ENCODE peak calls at places on chromosomes 2 and 18, in six cellular contexts. H is skeletal muscle cell, V is Peyer's patch, C is spleen, R is body of pancreas, A is astrocyte of the spinal cord. Q is an unnamed sample.

GRCh38 chr18:31217455-31217854 is 54.8 kb upstream of the DSC1 start:
- DNase-seq in A (no peak), V (no peak), H (no peak), R (peak; percentile 60), C (no peak), Q (no peak)

GRCh38 chr2:71710367-71710766 is 257.0 kb downstream of the DYSF start:
- DNase-seq in V (no peak), H (no peak), A (no peak), R (no peak), C (peak; percentile 14), Q (no peak)

GRCh38 chr2:13193900-13194299 is 477.2 kb downstream of the TRIB2 start:
- DNase-seq in C (no peak), V (no peak), A (peak; percentile 48), R (no peak), H (peak; percentile 4), Q (no peak)

GRCh38 chr18:6645246-6645645 is 84.3 kb upstream of the ARHGAP28 start:
- DNase-seq in C (no peak), V (no peak), A (no peak), H (no peak), R (no peak), Q (no peak)

GRCh38 chr2:104734937-104735586 is 118.9 kb upstream of the POU3F3 start:
- DNase-seq in H (peak; percentile 6), C (no peak), R (no peak), A (no peak), V (no peak), Q (no peak)

GRCh38 chr2:45568935-45569334 is 42.1 kb downstream of the SRBD1 start:
- DNase-seq in C (no peak), V (no peak), R (no peak), A (peak; percentile 13), H (no peak), Q (no peak)

GRCh38 chr2:160224060-160224459 is 24.0 kb upstream of the ITGB6 start:
- DNase-seq in C (no peak), A (peak; percentile 98), V (no peak), H (peak; percentile 97), R (no peak), Q (peak; percentile 43)

GRCh38 chr18:7754258-7754657 is 187.1 kb downstream of the PTPRM start:
- DNase-seq in C (no peak), A (no peak), R (no peak), H (no peak), V (no peak), Q (no peak)

GRCh38 chr18:79596451-79597175 is 83.0 kb upstream of the CTDP1 start:
- DNase-seq in H (no peak), A (no peak), R (no peak), C (peak; percentile 67), V (no peak), Q (no peak)

GRCh38 chr2:21118302-21118920 is 5.4 kb upstream of the TDRD15 start:
- DNase-seq in R (peak; percentile 26), H (no peak), A (peak; percentile 4), V (peak; percentile 51), C (no peak), Q (no peak)

GRCh38 chr2:67670704-67671300 is 273.7 kb downstream of the ETAA1 start:
- DNase-seq in A (no peak), H (no peak), C (no peak), R (no peak), V (no peak), Q (no peak)

GRCh38 chr18:34965108-34965507 is 76.1 kb upstream of the MAPRE2 start:
- DNase-seq in A (no peak), C (no peak), H (no peak), V (no peak), R (no peak), Q (no peak)

GRCh38 chr2:209323738-209324137 is 100.1 kb upstream of the MAP2 start:
- DNase-seq in C (no peak), H (no peak), R (no peak), A (no peak), V (no peak), Q (no peak)

GRCh38 chr2:236959876-236960275 is 125.8 kb upstream of the COPS8 start:
- DNase-seq in V (no peak), R (no peak), C (no peak), A (no peak), H (no peak), Q (no peak)

GRCh38 chr2:135657806-135658582 is 83.7 kb upstream of the UBXN4 start:
- DNase-seq in V (no peak), A (no peak), R (no peak), H (no peak), C (no peak), Q (no peak)

GRCh38 chr18:24853076-24853475 is 392.6 kb downstream of the HRH4 start:
- DNase-seq in A (no peak), H (no peak), V (no peak), C (no peak), R (no peak), Q (no peak)

GRCh38 chr18:35478520-35479435 is 19.0 kb downstream of the INO80C start:
- DNase-seq in R (no peak), C (no peak), V (no peak), H (peak; percentile 94), A (peak; percentile 88), Q (no peak)

GRCh38 chr2:170512271-170512670 is 202.9 kb upstream of the SP5 start:
- DNase-seq in R (no peak), H (no peak), A (no peak), V (no peak), C (no peak), Q (no peak)

GRCh38 chr18:22348521-22349316 is 69.0 kb downstream of the CTAGE1 start:
- DNase-seq in C (peak; percentile 81), H (no peak), R (peak; percentile 66), A (peak; percentile 62), V (peak; percentile 85), Q (no peak)
- H3K4me3 ChIP-seq in C (peak overlapping the region; percentile 33), H (peak overlapping the region; percentile 40), R (no peak overlapping the region), A (peak overlapping the region; percentile 39), V (peak overlapping the region; percentile 71), Q (no peak overlapping the region)

DNA sequence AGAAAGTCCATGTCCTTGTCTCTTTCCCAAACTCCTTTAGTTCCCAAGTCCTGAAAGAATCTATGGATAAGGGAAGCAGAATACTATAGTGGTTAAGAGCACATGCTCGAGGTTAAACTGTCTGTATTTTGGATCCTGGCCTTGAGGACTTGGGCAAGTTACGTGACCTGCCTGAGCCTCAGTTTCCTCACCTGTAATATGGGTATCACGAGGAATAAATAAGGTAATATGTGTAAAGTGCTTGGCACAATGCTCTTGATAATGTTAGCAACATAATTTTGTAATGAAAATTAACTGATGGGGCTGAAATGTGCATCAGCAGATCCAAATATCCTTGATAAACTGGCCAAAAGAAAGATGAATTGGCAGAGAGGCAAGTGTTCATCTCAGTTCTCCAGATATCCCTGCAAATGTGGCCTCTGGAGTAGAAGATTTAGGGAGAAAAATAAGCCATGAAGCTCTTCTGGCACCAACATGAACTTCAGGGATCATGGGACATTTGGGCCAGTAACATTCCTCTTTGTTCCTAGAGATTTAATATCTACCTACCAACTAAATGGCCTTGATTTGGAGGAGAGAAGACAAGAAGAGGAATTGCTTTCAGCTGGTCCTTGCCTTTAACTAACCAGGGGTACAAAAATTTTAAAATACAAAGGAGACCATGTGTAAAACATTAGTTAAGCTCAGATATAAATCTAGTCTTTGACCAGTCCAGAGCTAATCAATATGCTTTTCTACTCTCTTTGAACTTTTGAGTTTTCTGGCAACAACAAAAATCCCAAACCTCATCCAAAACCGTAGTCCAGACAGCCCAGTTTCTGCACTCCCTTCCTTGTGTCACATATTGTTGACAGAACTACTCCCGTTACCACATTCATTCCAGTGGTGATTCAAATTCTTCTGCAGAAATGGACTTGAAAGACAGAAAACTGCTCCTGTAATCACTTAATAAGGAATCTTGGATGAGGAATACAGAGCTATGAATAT is 52.7 kb upstream of the EML4 start:
- DNase-seq in R (no peak), C (no peak), V (no peak), A (peak; percentile 82), H (no peak), Q (no peak)
- H3K4me3 ChIP-seq in R (no peak overlapping the region), C (no peak overlapping the region), V (no peak overlapping the region), A (no peak overlapping the region), H (no peak overlapping the region), Q (no peak overlapping the region)

DNA sequence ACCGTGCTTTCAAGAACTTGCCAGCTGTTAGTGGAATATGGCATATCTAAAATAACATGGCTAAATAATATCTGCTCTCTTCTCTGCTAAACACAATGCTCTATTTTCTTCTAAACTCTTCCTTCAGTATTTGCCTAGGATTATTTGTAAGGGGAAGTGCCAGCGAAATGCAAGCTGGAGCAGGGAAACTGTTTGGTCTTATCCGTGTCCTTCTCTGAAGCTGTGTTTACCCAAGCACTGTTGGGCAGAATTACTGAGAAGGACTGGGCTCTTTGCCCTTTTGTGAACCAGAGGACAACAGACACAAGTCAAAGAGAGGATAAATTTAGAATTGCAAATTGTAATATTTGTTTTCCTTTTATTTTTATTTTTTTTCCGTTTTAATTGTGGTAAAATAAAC is 23.6 kb downstream of the CPO start:
- DNase-seq in C (no peak), R (peak; percentile 38), A (no peak), H (no peak), V (no peak), Q (no peak)
- H3K4me3 ChIP-seq in C (no peak overlapping the region), R (no peak overlapping the region), A (no peak overlapping the region), H (no peak overlapping the region), V (no peak overlapping the region), Q (no peak overlapping the region)

GRCh38 chr2:42567806-42568429 is 514 bp upstream of the MTA3 start:
- DNase-seq in H (no peak), R (peak; percentile 50), A (peak; percentile 42), C (peak; percentile 82), V (peak; percentile 57), Q (peak; percentile 46)
- H3K4me3 ChIP-seq in H (peak overlapping the region; percentile 78), R (no peak overlapping the region), A (no peak overlapping the region), C (no peak overlapping the region), V (peak overlapping the region; percentile 99), Q (peak overlapping the region; percentile 35)

GRCh38 chr2:110105608-110106467 is 9.8 kb downstream of the MALL start:
- DNase-seq in A (peak; percentile 79), C (no peak), H (no peak), R (peak; percentile 30), V (peak; percentile 85), Q (no peak)
- H3K4me3 ChIP-seq in A (no peak overlapping the region), C (no peak overlapping the region), H (no peak overlapping the region), R (no peak overlapping the region), V (no peak overlapping the region), Q (no peak overlapping the region)